ENCODE peak calls at places on chromosomes 13 and 19, in six cellular contexts. H, Q, O, K, I and M are unnamed samples.
A peak's percentile ranks its signal among the peaks of the same experiment; 100 is the strongest.

GRCh38 chr13:106534844-106535551 is 464 bp downstream of the EFNB2 start:
- DNase-seq in H (no peak), Q (peak; percentile 16), O (no peak), K (no peak), I (peak; percentile 4), M (peak; percentile 13)

GRCh38 chr13:92963029-92963428 is 263.6 kb upstream of the GPC6 start:
- DNase-seq in H (no peak), Q (peak; percentile 20), O (no peak), K (no peak), I (no peak), M (no peak)

GRCh38 chr13:77480071-77480470 is 55.4 kb upstream of the SCEL start:
- DNase-seq in H (no peak), Q (no peak), O (peak; percentile 10), K (no peak), I (no peak), M (no peak)

GRCh38 chr13:53311561-53311960 is 282.9 kb downstream of the OLFM4 start:
- DNase-seq in H (no peak), Q (no peak), O (peak; percentile 67), K (no peak), I (no peak), M (no peak)

GRCh38 chr19:29687897-29688728 is 22.9 kb downstream of the PLEKHF1 start:
- DNase-seq in H (no peak), Q (peak; percentile 78), O (no peak), K (peak; percentile 83), I (no peak), M (no peak)

GRCh38 chr13:93775027-93775426 is 548.4 kb downstream of the GPC6 start:
- DNase-seq in H (no peak), Q (no peak), O (no peak), K (no peak), I (no peak), M (no peak)

GRCh38 chr13:114151565-114152284 is 19.3 kb upstream of the RASA3 start:
- DNase-seq in H (no peak), Q (no peak), O (no peak), K (peak; percentile 20), I (no peak), M (no peak)

GRCh38 chr13:88281846-88282245 is 610.7 kb downstream of the SLITRK5 start:
- DNase-seq in H (no peak), Q (no peak), O (no peak), K (no peak), I (no peak), M (no peak)

GRCh38 chr19:53057904-53058579 is 13.5 kb downstream of the ERVV-2 start:
- DNase-seq in H (no peak), Q (no peak), O (peak; percentile 66), K (no peak), I (no peak), M (no peak)

GRCh38 chr13:30827578-30827925 is 78.5 kb upstream of the MEDAG start:
- DNase-seq in H (no peak), Q (no peak), O (no peak), K (no peak), I (no peak), M (no peak)

GRCh38 chr19:13018037-13018914 is 23.0 kb downstream of the NFIX start:
- DNase-seq in H (no peak), Q (peak; percentile 35), O (peak; percentile 64), K (peak; percentile 50), I (no peak), M (no peak)

GRCh38 chr19:35975608-35976214 is 19.3 kb upstream of the SDHAF1 start:
- DNase-seq in H (peak; percentile 44), Q (peak; percentile 26), O (peak; percentile 83), K (peak; percentile 45), I (no peak), M (no peak)

GRCh38 chr19:19137556-19138109 is 645 bp downstream of the TMEM161A start:
- DNase-seq in H (no peak), Q (no peak), O (peak; percentile 20), K (peak; percentile 47), I (no peak), M (no peak)

GRCh38 chr13:75635101-75635620 is 969 bp upstream of the LMO7 start:
- DNase-seq in H (no peak), Q (no peak), O (no peak), K (no peak), I (no peak), M (peak; percentile 11)

GRCh38 chr13:27659466-27659865 is 37.8 kb downstream of the POLR1D start:
- DNase-seq in H (no peak), Q (no peak), O (no peak), K (no peak), I (no peak), M (no peak)

GRCh38 chr19:23318143-23318542 is 67.9 kb upstream of the ZNF724 start:
- DNase-seq in H (no peak), Q (peak; percentile 10), O (no peak), K (no peak), I (no peak), M (no peak)

GRCh38 chr19:33392341-33393285 is 19.1 kb downstream of the CEBPG start:
- DNase-seq in H (no peak), Q (no peak), O (no peak), K (no peak), I (no peak), M (no peak)

GRCh38 chr13:50124536-50125305 is 109.5 kb downstream of the KCNRG start:
- DNase-seq in H (peak; percentile 78), Q (peak; percentile 56), O (peak; percentile 85), K (peak; percentile 94), I (peak; percentile 94), M (peak; percentile 84)

GRCh38 chr13:99923877-99924582 is 47.5 kb downstream of the ZIC5 start:
- DNase-seq in H (no peak), Q (no peak), O (no peak), K (no peak), I (no peak), M (no peak)

GRCh38 chr19:18453269-18454024 is 15.5 kb upstream of the ISYNA1 start:
- DNase-seq in H (no peak), Q (peak; percentile 52), O (no peak), K (no peak), I (no peak), M (no peak)

GRCh38 chr13:97068146-97068545 is 73.9 kb upstream of the OXGR1 start:
- DNase-seq in H (no peak), Q (peak; percentile 6), O (no peak), K (no peak), I (no peak), M (no peak)

GRCh38 chr13:31824705-31825512 is 85.6 kb downstream of the RXFP2 start:
- DNase-seq in H (no peak), Q (peak; percentile 16), O (no peak), K (no peak), I (peak; percentile 3), M (peak; percentile 6)

GRCh38 chr19:35142531-35143230 is 374 bp upstream of the FXYD7 start:
- DNase-seq in H (no peak), Q (no peak), O (peak; percentile 84), K (peak; percentile 82), I (peak; percentile 77), M (peak; percentile 47)

GRCh38 chr13:36819811-36820140 is 754 bp downstream of the RFXAP start:
- DNase-seq in H (peak; percentile 9), Q (peak; percentile 36), O (peak; percentile 61), K (peak; percentile 52), I (no peak), M (no peak)

GRCh38 chr19:6374179-6374709 is 1.5 kb downstream of the PSPN start:
- DNase-seq in H (no peak), Q (no peak), O (no peak), K (no peak), I (no peak), M (no peak)

GRCh38 chr19:6373096-6373812 is 660 bp downstream of the ALKBH7 start:
- DNase-seq in H (peak; percentile 96), Q (peak; percentile 98), O (peak; percentile 99), K (peak; percentile 99), I (peak; percentile 98), M (peak; percentile 99)

GRCh38 chr19:6374711-6375410 is 872 bp downstream of the PSPN start:
- DNase-seq in H (no peak), Q (no peak), O (no peak), K (no peak), I (no peak), M (no peak)

GRCh38 chr19:6372594-6373095 is at the start of gene ALKBH7:
- DNase-seq in H (peak; percentile 98), Q (peak; percentile 100), O (peak; percentile 99), K (peak; percentile 100), I (peak; percentile 100), M (peak; percentile 100)

DNA sequence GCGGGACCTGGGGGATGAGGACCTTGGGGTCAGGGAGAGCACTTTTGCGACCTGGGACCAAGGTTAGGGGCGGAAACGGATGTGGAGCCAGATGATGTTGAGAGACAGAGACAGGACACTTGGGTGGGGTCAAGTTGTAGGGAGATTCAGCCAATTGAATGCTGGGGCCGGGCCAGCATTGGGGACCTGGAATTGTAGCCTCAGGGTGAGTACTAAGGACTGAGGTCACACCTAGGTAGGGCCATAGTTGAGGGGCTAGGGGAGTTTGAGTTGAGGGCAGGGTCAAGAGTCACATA is 1.2 kb downstream of the ALKBH7 start:
- DNase-seq in H (no peak), Q (no peak), O (no peak), K (peak; percentile 88), I (no peak), M (no peak)
- H3K4me3 ChIP-seq in H (peak overlapping the region; percentile 76), Q (peak overlapping the region; percentile 51), O (peak overlapping the region; percentile 86), K (peak overlapping the region; percentile 50), I (peak overlapping the region; percentile 68), M (peak overlapping the region; percentile 61)

DNA sequence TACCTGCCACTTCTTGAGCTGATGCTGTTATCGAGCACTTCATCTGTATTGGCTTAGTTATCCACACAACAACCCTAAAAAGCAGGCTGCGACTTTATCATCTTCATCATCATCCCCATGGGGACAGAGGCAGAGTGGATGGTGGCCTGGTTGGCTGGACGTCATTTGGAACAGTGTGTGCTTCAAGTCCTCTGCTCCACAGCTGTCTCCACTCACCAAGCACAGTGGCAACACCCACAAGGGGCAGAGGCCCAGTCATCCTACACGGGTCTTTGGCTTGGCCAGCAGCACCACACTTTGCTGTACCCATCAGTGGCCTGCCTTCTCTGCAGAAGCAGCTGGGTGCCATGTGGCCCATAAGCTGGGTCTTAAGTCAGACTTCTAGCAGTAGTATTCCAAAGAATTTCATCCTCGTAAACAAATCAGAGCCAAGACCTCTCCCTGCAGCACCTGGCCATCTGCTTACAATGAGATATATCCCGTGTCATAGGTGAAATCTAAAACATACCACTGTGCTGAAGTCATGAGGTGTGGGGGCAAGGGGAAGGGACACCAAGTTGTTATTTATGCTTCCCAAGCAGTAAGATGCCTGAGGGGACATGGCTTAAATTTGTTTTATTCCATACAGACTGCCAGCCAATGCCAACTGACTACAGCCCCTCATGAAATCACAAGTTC is 47.9 kb upstream of the EPHX3 start:
- DNase-seq in H (no peak), Q (peak; percentile 71), O (no peak), K (no peak), I (no peak), M (no peak)
- H3K4me1 ChIP-seq in H (peaks cover 37% of the 10 kb centered on the region), Q (peaks cover 49% of the 10 kb centered on the region), O (peaks cover 49% of the 10 kb centered on the region), K (peaks cover 16% of the 10 kb centered on the region), I (peaks cover 60% of the 10 kb centered on the region), M (peaks cover 49% of the 10 kb centered on the region)

DNA sequence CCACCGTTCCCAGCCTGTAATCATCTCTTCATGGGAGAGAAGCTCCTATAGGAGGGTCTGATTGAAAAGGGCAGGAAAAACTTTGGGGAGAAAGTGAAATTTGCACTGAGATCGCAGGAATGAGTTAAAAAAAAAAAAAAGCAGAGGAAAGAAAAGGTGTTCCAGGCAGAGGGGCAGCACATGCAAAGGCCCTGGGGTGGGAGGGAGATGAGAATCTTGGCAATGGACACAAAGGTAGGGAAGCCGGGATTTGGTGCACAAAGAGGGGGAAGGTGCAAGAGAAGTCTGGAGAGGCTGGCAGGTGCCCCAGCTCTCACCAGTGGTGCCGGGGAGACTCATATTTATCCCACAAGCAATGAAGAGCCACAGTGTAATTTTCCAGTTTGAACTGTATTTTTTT is 16.4 kb upstream of the GPR32 start:
- DNase-seq in H (no peak), Q (no peak), O (no peak), K (no peak), I (no peak), M (no peak)
- H2AFZ ChIP-seq in H (no peak overlapping the region), Q (no peak overlapping the region), O (no peak overlapping the region), K (no peak overlapping the region), I (no peak overlapping the region), M (no peak overlapping the region)

GRCh38 chr19:7618366-7618765 is 11.0 kb downstream of the XAB2 start:
- DNase-seq in H (no peak), Q (no peak), O (no peak), K (peak; percentile 48), I (no peak), M (no peak)
- H3K4me3 ChIP-seq in H (no peak overlapping the region), Q (no peak overlapping the region), O (no peak overlapping the region), K (no peak overlapping the region), I (no peak overlapping the region), M (no peak overlapping the region)